ENCODE peak calls at places on chromosomes 16 and 17, in seven cellular contexts. K, E, A, W, Z, D and N are unnamed samples.

GRCh38 chr16:19432429-19432828 is 14.7 kb downstream of the TMC5 start:
- DNase-seq in K (no peak), E (no peak), A (no peak), W (peak), Z (no peak), D (no peak), N (no peak)

GRCh38 chr16:51151435-51151950 is 423 bp upstream of the SALL1 start:
- DNase-seq in K (no peak), E (no peak), A (no peak), W (no peak), Z (no peak), D (peak), N (peak)

GRCh38 chr17:30922235-30922993 is 669 bp downstream of the ADAP2 start:
- DNase-seq in K (peak), E (peak), A (no peak), W (no peak), Z (no peak), D (no peak), N (no peak)

GRCh38 chr16:81586976-81587625 is 142.5 kb downstream of the CMIP start:
- DNase-seq in K (no peak), E (peak), A (no peak), W (no peak), Z (no peak), D (no peak), N (no peak)

GRCh38 chr17:82434216-82434565 is 15.8 kb upstream of the OGFOD3 start:
- DNase-seq in K (peak), E (no peak), A (no peak), W (no peak), Z (no peak), D (no peak), N (no peak)

GRCh38 chr16:2514333-2515179 is 804 bp downstream of the ATP6V0C start:
- DNase-seq in K (peak), E (peak), A (no peak), W (no peak), Z (peak), D (no peak), N (no peak)

GRCh38 chr17:33832295-33832694 is 422.8 kb upstream of the CCL2 start:
- DNase-seq in K (no peak), E (no peak), A (no peak), W (no peak), Z (no peak), D (no peak), N (no peak)

GRCh38 chr16:50992366-50993032 is 158.6 kb downstream of the SALL1 start:
- DNase-seq in K (no peak), E (no peak), A (no peak), W (no peak), Z (no peak), D (no peak), N (no peak)

GRCh38 chr16:75074920-75075687 is 41.5 kb downstream of the LDHD start:
- DNase-seq in K (peak), E (peak), A (peak), W (no peak), Z (no peak), D (no peak), N (no peak)

GRCh38 chr16:57743458-57743857 is 7.9 kb downstream of the KATNB1 start:
- DNase-seq in K (no peak), E (no peak), A (no peak), W (no peak), Z (no peak), D (no peak), N (no peak)

GRCh38 chr17:77831497-77832179 is 126.9 kb upstream of the TNRC6C start:
- DNase-seq in K (no peak), E (no peak), A (no peak), W (no peak), Z (peak), D (peak), N (peak)

GRCh38 chr16:55655381-55655708 is 443 bp upstream of the SLC6A2 start:
- DNase-seq in K (no peak), E (no peak), A (no peak), W (no peak), Z (no peak), D (no peak), N (no peak)

GRCh38 chr17:6269474-6269873 is 165.4 kb downstream of the AIPL1 start:
- DNase-seq in K (no peak), E (no peak), A (no peak), W (peak), Z (no peak), D (peak), N (peak)

GRCh38 chr17:8057691-8058114 is 18.8 kb downstream of the ALOX15B start:
- DNase-seq in K (peak), E (no peak), A (no peak), W (peak), Z (peak), D (peak), N (peak)

GRCh38 chr17:34580685-34581445 is 1.5 kb downstream of the TMEM132E start:
- DNase-seq in K (no peak), E (no peak), A (no peak), W (no peak), Z (no peak), D (no peak), N (no peak)

DNA sequence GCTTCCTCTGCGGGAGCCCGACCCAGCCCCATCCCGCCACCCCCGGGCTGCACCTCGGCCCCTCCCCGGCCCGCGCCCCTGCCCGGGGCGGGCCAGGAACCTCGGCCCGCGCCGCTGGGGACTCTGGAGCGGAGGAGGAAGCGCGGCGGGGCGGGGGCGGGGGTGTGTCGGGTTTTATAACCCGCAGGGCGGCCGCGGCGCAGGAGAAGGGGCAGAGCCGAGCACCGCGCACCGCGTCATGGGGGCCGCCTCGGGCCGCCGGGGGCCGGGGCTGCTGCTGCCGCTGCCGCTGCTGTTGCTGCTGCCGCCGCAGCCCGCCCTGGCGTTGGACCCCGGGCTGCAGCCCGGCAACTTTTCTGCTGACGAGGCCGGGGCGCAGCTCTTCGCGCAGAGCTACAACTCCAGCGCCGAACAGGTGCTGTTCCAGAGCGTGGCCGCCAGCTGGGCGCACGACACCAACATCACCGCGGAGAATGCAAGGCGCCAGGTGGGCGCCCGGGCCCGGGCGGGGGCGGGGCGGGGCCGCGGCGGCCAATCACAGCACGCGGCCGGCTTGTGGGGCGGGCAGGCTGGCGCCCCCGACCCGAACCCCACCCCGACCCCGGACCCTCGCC is at the start of gene ACE:
- DNase-seq in K (peak), E (no peak), A (no peak), W (no peak), Z (no peak), D (no peak), N (no peak)
- TF ChIP-seq CTCF in K (no peak), E (no peak), A (no peak), W (no peak), Z (no peak), D (no peak), N (no peak)

GRCh38 chr16:23223368-23223767 is 40.8 kb downstream of the SCNN1G start:
- DNase-seq in K (no peak), E (no peak), A (no peak), W (no peak), Z (no peak), D (no peak), N (no peak)
- H3K4me3 ChIP-seq in K (no peak), E (no peak), A (no peak), W (no peak), Z (no peak), D (no peak), N (no peak)

DNA sequence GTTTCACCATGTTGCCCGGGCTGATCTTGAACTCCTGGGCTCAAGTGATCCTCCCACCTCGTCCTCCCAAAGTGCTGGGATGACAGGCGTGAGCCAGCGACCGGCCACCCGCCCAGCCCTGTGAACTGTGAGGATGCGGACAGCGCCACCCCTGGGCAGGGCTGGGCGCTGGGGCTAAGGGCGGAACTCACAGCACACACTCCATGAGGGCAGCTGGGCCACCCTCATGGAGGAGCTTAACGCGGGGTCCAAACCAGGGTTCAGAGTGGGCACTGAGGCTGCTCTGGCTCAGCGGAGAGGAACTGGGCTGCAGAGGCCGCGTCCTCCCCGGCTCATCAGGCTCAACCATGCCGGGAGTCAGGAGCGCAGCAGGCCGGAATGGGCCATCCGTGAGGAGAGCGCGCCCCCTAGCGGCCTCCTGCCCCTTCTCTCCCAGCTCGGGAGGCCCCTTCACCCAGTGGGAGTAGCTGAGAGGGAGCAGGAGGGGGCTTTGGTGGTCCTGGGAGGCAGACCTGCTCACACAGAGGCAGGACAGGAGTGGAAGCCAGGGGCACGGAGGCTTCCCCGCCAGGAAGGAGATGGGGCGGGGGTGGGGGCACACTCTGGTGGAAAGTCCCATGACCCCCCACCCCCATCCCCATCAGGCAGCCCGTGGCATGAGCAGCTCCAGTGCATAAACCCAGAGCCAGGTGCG is 13.8 kb downstream of the CORO7 start:
- DNase-seq in K (peak), E (peak), A (no peak), W (peak), Z (peak), D (peak), N (peak)
- TF ChIP-seq CTCF in K (peak), E (peak), A (peak), W (peak), Z (peak), D (peak), N (peak)

DNA sequence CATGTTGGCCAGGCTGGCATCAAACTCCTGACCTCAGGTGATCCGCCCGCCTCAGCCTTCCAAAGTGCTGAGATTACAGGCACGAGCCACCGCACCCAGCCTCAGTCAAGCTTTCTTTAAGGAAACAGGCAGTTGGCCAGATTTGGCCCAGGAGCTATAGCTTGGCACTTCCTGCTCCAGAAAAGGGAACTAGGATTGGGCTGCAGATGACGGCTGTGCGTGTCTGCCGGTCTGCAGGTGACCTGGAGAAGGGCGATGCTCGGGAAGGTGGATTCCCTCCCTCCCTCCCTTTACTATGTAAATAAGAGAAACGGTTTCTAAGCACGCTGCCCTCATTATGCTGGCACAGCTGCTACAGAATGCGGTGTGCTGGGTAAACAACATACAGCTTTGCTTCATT is 215.9 kb downstream of the RPTOR start:
- DNase-seq in K (peak), E (no peak), A (no peak), W (no peak), Z (no peak), D (no peak), N (no peak)
- H3K4me3 ChIP-seq in K (no peak), E (no peak), A (no peak), W (no peak), Z (no peak), D (no peak), N (no peak)

DNA sequence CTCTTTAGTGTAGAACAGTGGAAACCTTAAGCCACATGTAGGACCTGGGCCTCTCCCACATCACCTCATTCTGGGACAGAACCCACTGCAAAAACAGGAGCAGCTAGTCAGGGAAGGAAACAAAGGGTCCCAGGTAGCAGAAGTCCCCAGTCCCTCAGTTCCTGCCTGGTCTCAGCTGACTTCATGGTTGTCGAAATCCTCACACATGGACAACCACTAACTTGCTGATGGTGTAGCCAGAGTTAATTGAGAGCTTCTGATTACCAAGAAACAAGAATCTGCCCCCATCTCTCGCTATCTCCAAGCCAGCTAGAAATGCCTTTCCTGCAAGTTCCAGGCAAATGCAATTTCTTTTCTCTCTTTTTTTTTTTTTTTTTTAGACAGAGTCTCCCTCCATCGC is 3.6 kb upstream of the ARL5C start:
- DNase-seq in K (no peak), E (no peak), A (no peak), W (no peak), Z (no peak), D (no peak), N (no peak)
- TF ChIP-seq CTCF in K (no peak), E (no peak), A (no peak), W (no peak), Z (no peak), D (no peak), N (no peak)